ENCODE peak calls at places on chromosomes 12 and 14, in eight cellular contexts. X, C, R, V, J, Z, W and M are unnamed samples.

GRCh38 chr14:74950795-74951442 is 4.5 kb downstream of the PGF start:
- DNase-seq in X (peak), C (no peak), R (no peak), V (no peak), J (no peak), Z (no peak), W (no peak), M (no peak)

GRCh38 chr14:104401785-104402184 is 177.8 kb upstream of the C14orf180 start:
- DNase-seq in X (no peak), C (no peak), R (peak), V (no peak), J (no peak), Z (no peak), W (no peak), M (no peak)

GRCh38 chr12:18864900-18865561 is 127.1 kb downstream of the CAPZA3 start:
- DNase-seq in X (peak), C (peak), R (no peak), V (no peak), J (peak), Z (no peak), W (peak), M (no peak)

GRCh38 chr12:103840399-103840880 is 594 bp downstream of the NT5DC3 start:
- DNase-seq in X (peak), C (peak), R (no peak), V (peak), J (peak), Z (peak), W (no peak), M (no peak)

GRCh38 chr12:68378859-68379628 is 46.9 kb upstream of the MDM1 start:
- DNase-seq in X (no peak), C (no peak), R (no peak), V (no peak), J (no peak), Z (peak), W (peak), M (no peak)

GRCh38 chr14:76904740-76905569 is 78.7 kb downstream of the LRRC74A start:
- DNase-seq in X (peak), C (peak), R (no peak), V (peak), J (peak), Z (peak), W (peak), M (no peak)

GRCh38 chr14:67940894-67941455 is 121.4 kb downstream of the RAD51B start:
- DNase-seq in X (peak), C (peak), R (no peak), V (no peak), J (peak), Z (peak), W (no peak), M (peak)

GRCh38 chr14:67806228-67806627 is 10.2 kb downstream of the ZFYVE26 start:
- DNase-seq in X (peak), C (no peak), R (no peak), V (no peak), J (peak), Z (no peak), W (no peak), M (no peak)

GRCh38 chr14:20679907-20680306 is 4.5 kb upstream of the RNASE4 start:
- DNase-seq in X (peak), C (no peak), R (no peak), V (no peak), J (no peak), Z (peak), W (peak), M (peak)

GRCh38 chr14:96304956-96305355 is 48.9 kb downstream of the BDKRB1 start:
- DNase-seq in X (no peak), C (peak), R (peak), V (no peak), J (no peak), Z (peak), W (no peak), M (peak)
- TF ChIP-seq CTCF in X (peak), C (peak), R (peak), V (peak), J (no peak), Z (peak), W (no peak), M (peak)

GRCh38 chr12:31959051-31959700 is at the start of gene RESF1:
- DNase-seq in X (peak), C (peak), R (peak), V (peak), J (peak), Z (peak), W (peak), M (peak)

GRCh38 chr12:31958601-31959000 is 614 bp upstream of the RESF1 start:
- DNase-seq in X (no peak), C (no peak), R (no peak), V (no peak), J (no peak), Z (peak), W (no peak), M (peak)

GRCh38 chr12:31959701-31960391 is 631 bp downstream of the RESF1 start:
- DNase-seq in X (peak), C (peak), R (no peak), V (peak), J (peak), Z (peak), W (peak), M (peak)

GRCh38 chr12:31962076-31962475 is 2.9 kb downstream of the RESF1 start:
- DNase-seq in X (no peak), C (no peak), R (no peak), V (no peak), J (no peak), Z (no peak), W (no peak), M (no peak)

GRCh38 chr12:31961137-31961536 is 1.9 kb downstream of the RESF1 start:
- DNase-seq in X (no peak), C (no peak), R (no peak), V (peak), J (no peak), Z (no peak), W (no peak), M (no peak)
- H3K4me2 ChIP-seq in X (peak), C (peak), R (peak), V (peak), J (peak), Z (peak), W (peak), M (peak)

DNA sequence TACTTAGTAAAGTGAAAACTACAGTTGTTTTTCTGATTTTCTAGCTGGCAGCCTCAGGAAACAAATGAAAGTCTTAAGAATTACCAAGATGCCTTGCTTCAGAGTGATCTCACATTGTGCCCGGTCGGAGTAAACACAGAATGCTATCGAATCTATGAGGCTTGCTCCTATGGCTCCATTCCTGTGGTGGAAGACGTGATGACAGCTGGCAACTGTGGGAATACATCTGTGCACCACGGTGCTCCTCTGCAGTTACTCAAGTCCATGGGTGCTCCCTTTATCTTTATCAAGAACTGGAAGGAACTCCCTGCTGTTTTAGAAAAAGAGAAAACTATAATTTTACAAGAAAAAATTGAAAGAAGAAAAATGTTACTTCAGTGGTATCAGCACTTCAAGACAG is 28.9 kb downstream of the RXYLT1 start:
- DNase-seq in X (peak), C (no peak), R (no peak), V (no peak), J (no peak), Z (no peak), W (no peak), M (no peak)
- TF ChIP-seq CTCF in X (no peak), C (no peak), R (no peak), V (no peak), J (no peak), Z (no peak), W (no peak), M (no peak)

DNA sequence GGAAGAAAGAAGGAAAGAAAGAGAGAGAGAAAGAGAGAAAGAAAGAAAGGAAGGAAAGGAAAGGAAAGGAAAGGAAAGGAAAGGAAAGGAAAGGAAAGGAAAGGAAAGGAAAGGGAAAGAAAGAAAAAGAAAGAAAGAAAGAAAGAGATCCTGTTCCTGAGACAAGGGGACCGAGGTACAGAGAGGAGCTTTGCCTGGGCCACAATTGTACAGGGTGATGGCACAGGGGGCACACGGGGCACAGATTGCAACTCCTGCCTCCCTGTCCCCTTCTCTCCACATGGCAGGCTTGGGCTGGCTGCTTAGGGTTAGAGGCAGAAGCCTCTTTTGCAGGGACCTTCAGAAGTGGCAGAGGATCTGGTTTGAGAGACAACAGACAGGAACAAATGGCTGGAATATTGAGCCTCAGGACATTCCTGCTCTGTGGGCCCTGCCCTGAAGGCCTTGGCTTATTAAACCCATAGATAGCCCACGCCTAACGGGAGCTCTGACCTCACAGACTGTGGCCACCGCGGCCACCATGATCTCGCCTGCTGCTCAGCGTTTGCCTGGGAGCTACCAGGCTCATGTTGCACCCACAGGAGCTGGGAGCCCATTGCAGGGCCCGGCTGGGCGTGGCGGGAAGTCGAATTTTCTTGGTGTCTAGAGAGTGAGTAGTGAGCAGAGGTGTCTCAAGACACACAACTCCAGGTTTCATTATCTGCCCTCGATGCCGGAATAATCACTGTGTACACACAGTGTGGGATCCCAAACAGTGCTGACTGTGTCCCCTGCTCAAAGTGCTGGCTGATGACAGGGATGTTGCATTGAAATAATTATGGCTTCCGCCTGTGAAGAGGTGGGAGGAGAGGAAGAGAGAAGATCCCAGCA is 147.9 kb upstream of the NCOR2 start:
- DNase-seq in X (peak), C (no peak), R (no peak), V (no peak), J (peak), Z (peak), W (peak), M (no peak)
- H3K4me2 ChIP-seq in X (no peak), C (no peak), R (no peak), V (no peak), J (no peak), Z (peak), W (peak), M (no peak)